ENCODE peak calls at places on chromosomes 13 and 19, in five cellular contexts. One of them, this sample, is unnamed.

GRCh38 chr13:37403776-37404497 is 194.6 kb downstream of the POSTN start:
- DNase-seq in body of pancreas: no peak
- DNase-seq in stomach: no peak
- DNase-seq in pancreas: no peak
- DNase-seq in adipocyte: peak; percentile 87
- DNase-seq in this sample: no peak

GRCh38 chr19:48443731-48444128 is 2.1 kb upstream of the GRWD1 start:
- DNase-seq in body of pancreas: no peak
- DNase-seq in stomach: no peak
- DNase-seq in pancreas: no peak
- DNase-seq in adipocyte: peak; percentile 13
- DNase-seq in this sample: no peak

GRCh38 chr13:71964491-71965108 is 97.6 kb upstream of the DACH1 start:
- DNase-seq in body of pancreas: no peak
- DNase-seq in stomach: no peak
- DNase-seq in pancreas: no peak
- DNase-seq in adipocyte: no peak
- DNase-seq in this sample: no peak

GRCh38 chr13:85567909-85568308 is 231.3 kb downstream of the SLITRK6 start:
- DNase-seq in body of pancreas: no peak
- DNase-seq in stomach: no peak
- DNase-seq in pancreas: no peak
- DNase-seq in adipocyte: no peak
- DNase-seq in this sample: no peak

GRCh38 chr13:24727731-24728601 is 36.0 kb upstream of the RNF17 start:
- DNase-seq in body of pancreas: peak; percentile 83
- DNase-seq in stomach: peak; percentile 75
- DNase-seq in pancreas: peak; percentile 60
- DNase-seq in adipocyte: peak; percentile 94
- DNase-seq in this sample: peak; percentile 58

GRCh38 chr13:95301135-95301946 is at the start of gene ABCC4:
- DNase-seq in body of pancreas: peak; percentile 76
- DNase-seq in stomach: peak; percentile 70
- DNase-seq in pancreas: peak; percentile 59
- DNase-seq in adipocyte: peak; percentile 87
- DNase-seq in this sample: peak; percentile 67

GRCh38 chr13:35923347-35923746 is 207.8 kb downstream of the DCLK1 start:
- DNase-seq in body of pancreas: no peak
- DNase-seq in stomach: no peak
- DNase-seq in pancreas: no peak
- DNase-seq in adipocyte: peak; percentile 66
- DNase-seq in this sample: no peak

GRCh38 chr13:33937373-33938087 is 119.6 kb downstream of the RFC3 start:
- DNase-seq in body of pancreas: peak; percentile 26
- DNase-seq in stomach: no peak
- DNase-seq in pancreas: peak; percentile 17
- DNase-seq in adipocyte: no peak
- DNase-seq in this sample: no peak

GRCh38 chr13:96636310-96636709 is 358.0 kb downstream of the OXGR1 start:
- DNase-seq in body of pancreas: peak; percentile 6
- DNase-seq in stomach: no peak
- DNase-seq in pancreas: peak; percentile 11
- DNase-seq in adipocyte: no peak
- DNase-seq in this sample: no peak

GRCh38 chr13:25659091-25659502 is 287.3 kb downstream of the ATP8A2 start:
- DNase-seq in body of pancreas: no peak
- DNase-seq in stomach: peak; percentile 36
- DNase-seq in pancreas: no peak
- DNase-seq in adipocyte: peak; percentile 4
- DNase-seq in this sample: no peak

GRCh38 chr13:31236211-31236786 is 36.5 kb downstream of the B3GLCT start:
- DNase-seq in body of pancreas: no peak
- DNase-seq in stomach: no peak
- DNase-seq in pancreas: no peak
- DNase-seq in adipocyte: peak; percentile 88
- DNase-seq in this sample: no peak

GRCh38 chr19:8487137-8487851 is 15.1 kb downstream of the PRAM1 start:
- DNase-seq in body of pancreas: no peak
- DNase-seq in stomach: no peak
- DNase-seq in pancreas: no peak
- DNase-seq in adipocyte: no peak
- DNase-seq in this sample: peak; percentile 61

GRCh38 chr13:94673841-94674240 is 38.5 kb downstream of the SOX21 start:
- DNase-seq in body of pancreas: no peak
- DNase-seq in stomach: no peak
- DNase-seq in pancreas: no peak
- DNase-seq in adipocyte: no peak
- DNase-seq in this sample: no peak

GRCh38 chr13:46340631-46341111 is 46.4 kb downstream of the RUBCNL start:
- DNase-seq in body of pancreas: no peak
- DNase-seq in stomach: no peak
- DNase-seq in pancreas: no peak
- DNase-seq in adipocyte: no peak
- DNase-seq in this sample: no peak
- H3K36me3 ChIP-seq in body of pancreas: no peaks in the 10 kb centered on the region
- H3K36me3 ChIP-seq in stomach: no peaks in the 10 kb centered on the region
- H3K36me3 ChIP-seq in pancreas: no peaks in the 10 kb centered on the region
- H3K36me3 ChIP-seq in adipocyte: peaks cover 33% of the 10 kb centered on the region
- H3K36me3 ChIP-seq in this sample: no peaks in the 10 kb centered on the region

GRCh38 chr19:39156891-39157230 is 31.3 kb downstream of the PAK4 start:
- DNase-seq in body of pancreas: no peak
- DNase-seq in stomach: no peak
- DNase-seq in pancreas: no peak
- DNase-seq in adipocyte: no peak
- DNase-seq in this sample: no peak
- H3K4me3 ChIP-seq in body of pancreas: no peak overlapping the region
- H3K4me3 ChIP-seq in stomach: no peak overlapping the region
- H3K4me3 ChIP-seq in pancreas: peak overlapping the region; percentile 31
- H3K4me3 ChIP-seq in adipocyte: no peak overlapping the region
- H3K4me3 ChIP-seq in this sample: no peak overlapping the region

GRCh38 chr19:11304936-11305335 is 9.0 kb downstream of the TSPAN16 start:
- DNase-seq in body of pancreas: no peak
- DNase-seq in stomach: no peak
- DNase-seq in pancreas: no peak
- DNase-seq in adipocyte: no peak
- DNase-seq in this sample: no peak

GRCh38 chr19:11295665-11296245 is at the start of gene TSPAN16:
- DNase-seq in body of pancreas: no peak
- DNase-seq in stomach: no peak
- DNase-seq in pancreas: no peak
- DNase-seq in adipocyte: no peak
- DNase-seq in this sample: no peak

GRCh38 chr19:11299946-11300810 is 4.2 kb downstream of the TSPAN16 start:
- DNase-seq in body of pancreas: no peak
- DNase-seq in stomach: no peak
- DNase-seq in pancreas: no peak
- DNase-seq in adipocyte: no peak
- DNase-seq in this sample: no peak

GRCh38 chr19:11296264-11296663 is 304 bp downstream of the TSPAN16 start:
- DNase-seq in body of pancreas: no peak
- DNase-seq in stomach: no peak
- DNase-seq in pancreas: no peak
- DNase-seq in adipocyte: peak; percentile 35
- DNase-seq in this sample: no peak

GRCh38 chr19:11300811-11301120 is 4.8 kb downstream of the TSPAN16 start:
- DNase-seq in body of pancreas: no peak
- DNase-seq in stomach: no peak
- DNase-seq in pancreas: no peak
- DNase-seq in adipocyte: no peak
- DNase-seq in this sample: no peak
- H3K36me3 ChIP-seq in body of pancreas: no peaks in the 10 kb centered on the region
- H3K36me3 ChIP-seq in stomach: no peaks in the 10 kb centered on the region
- H3K36me3 ChIP-seq in pancreas: no peaks in the 10 kb centered on the region
- H3K36me3 ChIP-seq in adipocyte: no peaks in the 10 kb centered on the region
- H3K36me3 ChIP-seq in this sample: no peaks in the 10 kb centered on the region

DNA sequence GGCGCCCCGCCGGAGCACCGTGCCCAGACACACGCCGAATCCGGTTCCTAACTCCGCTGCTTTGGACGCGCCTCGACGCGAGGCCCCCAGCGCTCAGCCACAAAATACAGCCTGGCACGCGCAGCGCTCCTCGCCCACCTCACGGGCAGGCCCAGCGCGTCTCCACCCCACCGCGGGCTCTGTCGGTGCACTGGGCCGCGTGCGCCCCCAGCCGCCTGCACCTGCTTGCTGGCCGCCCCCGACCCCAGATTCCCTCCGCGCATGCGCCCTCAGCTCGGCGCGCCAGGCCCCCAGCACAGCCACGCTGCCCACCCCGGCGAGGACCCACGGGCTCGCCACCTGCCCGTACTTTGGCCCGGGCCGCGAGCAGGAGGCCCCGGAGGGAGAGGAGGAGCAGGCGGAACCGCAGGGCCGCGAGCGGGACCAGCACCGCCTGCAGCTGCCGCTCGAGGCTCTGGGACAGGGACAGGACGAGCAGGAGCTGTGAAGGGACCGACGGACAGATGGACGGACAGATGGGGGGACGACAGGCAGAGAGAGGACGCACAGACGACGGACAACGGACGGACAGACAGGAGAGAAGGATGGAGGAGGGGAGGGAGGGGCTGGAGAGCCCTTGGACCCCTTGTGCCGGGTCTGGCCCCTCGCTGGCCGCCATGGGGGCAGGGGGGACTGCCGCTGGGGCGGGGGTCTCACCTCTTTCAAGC is 5.4 kb downstream of the ANO8 start:
- DNase-seq in body of pancreas: no peak
- DNase-seq in stomach: no peak
- DNase-seq in pancreas: no peak
- DNase-seq in adipocyte: no peak
- DNase-seq in this sample: no peak
- H3K4me3 ChIP-seq in body of pancreas: no peak overlapping the region
- H3K4me3 ChIP-seq in stomach: peak overlapping the region; percentile 48
- H3K4me3 ChIP-seq in pancreas: peak overlapping the region; percentile 53
- H3K4me3 ChIP-seq in adipocyte: no peak overlapping the region
- H3K4me3 ChIP-seq in this sample: no peak overlapping the region

DNA sequence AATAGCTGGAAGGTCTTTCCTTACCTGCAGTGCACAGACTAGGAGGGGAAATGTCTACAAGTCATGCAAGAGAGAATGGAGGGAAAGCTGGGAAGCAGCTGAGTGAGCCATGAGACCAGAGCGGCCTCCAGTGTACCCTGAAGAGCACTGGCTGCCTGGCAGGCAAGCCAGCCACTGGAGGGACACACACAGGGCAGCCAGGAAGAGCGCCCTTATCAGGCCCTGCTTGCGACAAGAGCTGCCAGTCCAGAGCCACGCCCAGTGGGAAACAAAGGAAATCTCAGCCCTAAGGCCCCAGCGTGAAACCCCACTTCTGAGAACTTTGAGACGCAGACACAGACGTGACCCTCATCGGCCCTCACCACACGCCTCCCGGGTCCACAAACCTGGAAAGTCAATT is 105.0 kb downstream of the STK24 start:
- DNase-seq in body of pancreas: no peak
- DNase-seq in stomach: peak; percentile 66
- DNase-seq in pancreas: no peak
- DNase-seq in adipocyte: no peak
- DNase-seq in this sample: no peak
- H3K36me3 ChIP-seq in body of pancreas: no peaks in the 10 kb centered on the region
- H3K36me3 ChIP-seq in stomach: peaks cover 64% of the 10 kb centered on the region
- H3K36me3 ChIP-seq in pancreas: no peaks in the 10 kb centered on the region
- H3K36me3 ChIP-seq in adipocyte: peaks cover 47% of the 10 kb centered on the region
- H3K36me3 ChIP-seq in this sample: no peaks in the 10 kb centered on the region

GRCh38 chr19:35992902-35993765 is 1.9 kb upstream of the SDHAF1 start:
- DNase-seq in body of pancreas: no peak
- DNase-seq in stomach: no peak
- DNase-seq in pancreas: no peak
- DNase-seq in adipocyte: no peak
- DNase-seq in this sample: no peak

GRCh38 chr19:36001605-36002004 is 6.6 kb downstream of the SDHAF1 start:
- DNase-seq in body of pancreas: no peak
- DNase-seq in stomach: no peak
- DNase-seq in pancreas: no peak
- DNase-seq in adipocyte: no peak
- DNase-seq in this sample: no peak

GRCh38 chr19:35994868-35995654 is at the start of gene SDHAF1:
- DNase-seq in body of pancreas: peak; percentile 97
- DNase-seq in stomach: peak; percentile 98
- DNase-seq in pancreas: peak; percentile 97
- DNase-seq in adipocyte: peak; percentile 97
- DNase-seq in this sample: peak; percentile 98

GRCh38 chr19:35995655-35995993 is 636 bp downstream of the SDHAF1 start:
- DNase-seq in body of pancreas: peak; percentile 61
- DNase-seq in stomach: no peak
- DNase-seq in pancreas: peak; percentile 52
- DNase-seq in adipocyte: peak; percentile 48
- DNase-seq in this sample: peak; percentile 54

GRCh38 chr19:35996777-35997176 is 1.8 kb downstream of the SDHAF1 start:
- DNase-seq in body of pancreas: no peak
- DNase-seq in stomach: no peak
- DNase-seq in pancreas: no peak
- DNase-seq in adipocyte: no peak
- DNase-seq in this sample: no peak
- H3K4me3 ChIP-seq in body of pancreas: no peak overlapping the region
- H3K4me3 ChIP-seq in stomach: peak overlapping the region; percentile 81
- H3K4me3 ChIP-seq in pancreas: peak overlapping the region; percentile 71
- H3K4me3 ChIP-seq in adipocyte: peak overlapping the region; percentile 93
- H3K4me3 ChIP-seq in this sample: no peak overlapping the region

GRCh38 chr19:35021596-35021995 is 8.7 kb upstream of the SCN1B start:
- DNase-seq in body of pancreas: no peak
- DNase-seq in stomach: no peak
- DNase-seq in pancreas: no peak
- DNase-seq in adipocyte: no peak
- DNase-seq in this sample: no peak
- H3K36me3 ChIP-seq in body of pancreas: peaks cover 45% of the 10 kb centered on the region
- H3K36me3 ChIP-seq in stomach: peaks cover 100% of the 10 kb centered on the region
- H3K36me3 ChIP-seq in pancreas: peaks cover 36% of the 10 kb centered on the region
- H3K36me3 ChIP-seq in adipocyte: peaks cover 80% of the 10 kb centered on the region
- H3K36me3 ChIP-seq in this sample: peaks cover 92% of the 10 kb centered on the region

GRCh38 chr19:45423589-45424190 is at the start of gene ERCC1:
- DNase-seq in body of pancreas: peak; percentile 100
- DNase-seq in stomach: peak; percentile 99
- DNase-seq in pancreas: peak; percentile 98
- DNase-seq in adipocyte: peak; percentile 96
- DNase-seq in this sample: peak; percentile 97

GRCh38 chr19:45420356-45420755 is 3.4 kb downstream of the ERCC1 start:
- DNase-seq in body of pancreas: no peak
- DNase-seq in stomach: no peak
- DNase-seq in pancreas: no peak
- DNase-seq in adipocyte: no peak
- DNase-seq in this sample: no peak

GRCh38 chr19:45423033-45423588 is 606 bp downstream of the ERCC1 start:
- DNase-seq in body of pancreas: no peak
- DNase-seq in stomach: no peak
- DNase-seq in pancreas: no peak
- DNase-seq in adipocyte: no peak
- DNase-seq in this sample: no peak

GRCh38 chr19:45420871-45421270 is 2.8 kb downstream of the ERCC1 start:
- DNase-seq in body of pancreas: no peak
- DNase-seq in stomach: no peak
- DNase-seq in pancreas: no peak
- DNase-seq in adipocyte: no peak
- DNase-seq in this sample: no peak

GRCh38 chr19:45421953-45422498 is 1.7 kb downstream of the ERCC1 start:
- DNase-seq in body of pancreas: no peak
- DNase-seq in stomach: no peak
- DNase-seq in pancreas: no peak
- DNase-seq in adipocyte: no peak
- DNase-seq in this sample: no peak
- H3K4me3 ChIP-seq in body of pancreas: no peak overlapping the region
- H3K4me3 ChIP-seq in stomach: no peak overlapping the region
- H3K4me3 ChIP-seq in pancreas: no peak overlapping the region
- H3K4me3 ChIP-seq in adipocyte: no peak overlapping the region
- H3K4me3 ChIP-seq in this sample: no peak overlapping the region